ENCODE peak calls at places on chromosomes 7 and 10, in five cellular contexts. C, Y, A, O and D are unnamed samples.

GRCh38 chr7:148700693-148701092 is 2.0 kb downstream of the CUL1 start:
- DNase-seq in C (peak), Y (no peak), A (peak), O (no peak), D (no peak)

GRCh38 chr10:60835005-60835404 is 56.7 kb downstream of the CDK1 start:
- DNase-seq in C (no peak), Y (no peak), A (no peak), O (no peak), D (no peak)

GRCh38 chr7:2873686-2874551 is 29.8 kb upstream of the GNA12 start:
- DNase-seq in C (peak), Y (no peak), A (no peak), O (no peak), D (peak)

GRCh38 chr7:158494162-158494586 is 93.4 kb downstream of the PTPRN2 start:
- DNase-seq in C (no peak), Y (no peak), A (peak), O (no peak), D (no peak)

GRCh38 chr7:26865094-26865388 is 651 bp upstream of the SKAP2 start:
- DNase-seq in C (no peak), Y (no peak), A (no peak), O (no peak), D (no peak)

GRCh38 chr10:122152544-122152943 is 118.6 kb upstream of the BTBD16 start:
- DNase-seq in C (no peak), Y (no peak), A (no peak), O (peak), D (peak)

GRCh38 chr10:369441-370221 is 234.4 kb downstream of the ZMYND11 start:
- DNase-seq in C (peak), Y (no peak), A (no peak), O (no peak), D (no peak)

GRCh38 chr7:144397086-144397485 is 6.4 kb downstream of the NOBOX start:
- DNase-seq in C (no peak), Y (no peak), A (no peak), O (no peak), D (no peak)

GRCh38 chr10:125037145-125037544 is 95.2 kb downstream of the ZRANB1 start:
- DNase-seq in C (no peak), Y (no peak), A (no peak), O (no peak), D (peak)

GRCh38 chr7:102279537-102280400 is 6.9 kb upstream of the SH2B2 start:
- DNase-seq in C (peak), Y (no peak), A (peak), O (peak), D (no peak)

GRCh38 chr10:1214882-1215540 is 158.8 kb downstream of the WDR37 start:
- DNase-seq in C (no peak), Y (no peak), A (no peak), O (no peak), D (no peak)

GRCh38 chr7:159192761-159193453 is 48.2 kb upstream of the VIPR2 start:
- DNase-seq in C (no peak), Y (no peak), A (no peak), O (no peak), D (no peak)